ENCODE peak calls at places on chromosomes 7 and 10, in seven cellular contexts. E is CD8-positive, alpha-beta memory T cell; X is right atrium auricular region; V is psoas muscle; A is upper lobe of right lung; O is brain microvascular endothelial cell; R is DND-41. M is an unnamed sample.

GRCh38 chr7:106779877-106780276 is 85.2 kb upstream of the PIK3CG start:
- DNase-seq in V (no peak), E (no peak), R (no peak), X (no peak), A (no peak), O (no peak), M (no peak)

GRCh38 chr10:30378607-30379006 is 29.5 kb upstream of the MTPAP start:
- DNase-seq in X (no peak), E (no peak), V (no peak), R (no peak), A (no peak), O (no peak), M (no peak)

GRCh38 chr7:79734158-79734557 is 280.7 kb upstream of the MAGI2 start:
- DNase-seq in E (no peak), X (no peak), O (no peak), R (no peak), A (no peak), V (no peak), M (no peak)

GRCh38 chr10:24971374-24971773 is 19.0 kb upstream of the PRTFDC1 start:
- DNase-seq in O (no peak), V (no peak), A (no peak), X (no peak), E (no peak), R (no peak), M (no peak)

GRCh38 chr10:76433161-76434005 is 1002.0 kb downstream of the LRMDA start:
- DNase-seq in E (no peak), O (no peak), V (no peak), R (no peak), A (no peak), X (no peak), M (no peak)

GRCh38 chr10:80598084-80598798 is 60.5 kb downstream of the SH2D4B start:
- DNase-seq in X (no peak), R (no peak), O (no peak), A (no peak), E (no peak), V (no peak), M (no peak)

GRCh38 chr10:24762966-24763623 is 39.4 kb upstream of the ARHGAP21 start:
- DNase-seq in V (no peak), E (no peak), R (peak), X (no peak), O (peak), A (no peak), M (no peak)

GRCh38 chr10:2798340-2798739 is 269.0 kb upstream of the PFKP start:
- DNase-seq in E (no peak), X (no peak), V (no peak), R (no peak), A (no peak), O (no peak), M (no peak)

GRCh38 chr7:46006723-46007122 is 85.7 kb upstream of the IGFBP3 start:
- DNase-seq in X (no peak), V (no peak), O (no peak), R (no peak), E (no peak), A (no peak), M (no peak)

GRCh38 chr7:104804696-104805095 is 209.3 kb upstream of the KMT2E start:
- DNase-seq in A (no peak), R (no peak), X (no peak), E (no peak), O (no peak), V (no peak), M (no peak)

GRCh38 chr10:3772349-3773222 is 12.4 kb downstream of the KLF6 start:
- DNase-seq in O (peak), V (no peak), A (no peak), X (no peak), E (no peak), R (no peak), M (no peak)

GRCh38 chr7:4058158-4058557 is 623.9 kb upstream of the FOXK1 start:
- DNase-seq in A (no peak), O (no peak), V (no peak), R (no peak), X (no peak), E (no peak), M (no peak)

GRCh38 chr10:77591238-77591880 is 46.2 kb downstream of the KCNMA1 start:
- DNase-seq in R (no peak), A (no peak), X (no peak), O (no peak), E (no peak), V (no peak), M (no peak)

GRCh38 chr7:75642810-75643486 is 95.8 kb downstream of the HIP1 start:
- DNase-seq in O (peak), R (peak), V (peak), X (no peak), E (peak), A (peak), M (peak)

GRCh38 chr10:2351566-2351965 is 614.2 kb upstream of the ADARB2 start:
- DNase-seq in O (no peak), A (no peak), X (no peak), E (no peak), R (no peak), V (no peak), M (no peak)

GRCh38 chr10:91613411-91614253 is 19.2 kb downstream of the PPP1R3C start:
- DNase-seq in A (no peak), R (no peak), V (peak), O (peak), X (no peak), E (no peak), M (no peak)

GRCh38 chr7:38548605-38549004 is 82.6 kb downstream of the AMPH start:
- DNase-seq in R (no peak), A (no peak), E (no peak), V (no peak), X (no peak), O (no peak), M (no peak)

GRCh38 chr10:100986623-100986951 is 710 bp downstream of the MRPL43 start:
- DNase-seq in E (no peak), V (no peak), X (no peak), R (no peak), A (no peak), O (no peak), M (no peak)
- H3K27ac ChIP-seq in E (peak), V (peak), X (peak), R (peak), A (peak), O (peak), M (peak)

DNA sequence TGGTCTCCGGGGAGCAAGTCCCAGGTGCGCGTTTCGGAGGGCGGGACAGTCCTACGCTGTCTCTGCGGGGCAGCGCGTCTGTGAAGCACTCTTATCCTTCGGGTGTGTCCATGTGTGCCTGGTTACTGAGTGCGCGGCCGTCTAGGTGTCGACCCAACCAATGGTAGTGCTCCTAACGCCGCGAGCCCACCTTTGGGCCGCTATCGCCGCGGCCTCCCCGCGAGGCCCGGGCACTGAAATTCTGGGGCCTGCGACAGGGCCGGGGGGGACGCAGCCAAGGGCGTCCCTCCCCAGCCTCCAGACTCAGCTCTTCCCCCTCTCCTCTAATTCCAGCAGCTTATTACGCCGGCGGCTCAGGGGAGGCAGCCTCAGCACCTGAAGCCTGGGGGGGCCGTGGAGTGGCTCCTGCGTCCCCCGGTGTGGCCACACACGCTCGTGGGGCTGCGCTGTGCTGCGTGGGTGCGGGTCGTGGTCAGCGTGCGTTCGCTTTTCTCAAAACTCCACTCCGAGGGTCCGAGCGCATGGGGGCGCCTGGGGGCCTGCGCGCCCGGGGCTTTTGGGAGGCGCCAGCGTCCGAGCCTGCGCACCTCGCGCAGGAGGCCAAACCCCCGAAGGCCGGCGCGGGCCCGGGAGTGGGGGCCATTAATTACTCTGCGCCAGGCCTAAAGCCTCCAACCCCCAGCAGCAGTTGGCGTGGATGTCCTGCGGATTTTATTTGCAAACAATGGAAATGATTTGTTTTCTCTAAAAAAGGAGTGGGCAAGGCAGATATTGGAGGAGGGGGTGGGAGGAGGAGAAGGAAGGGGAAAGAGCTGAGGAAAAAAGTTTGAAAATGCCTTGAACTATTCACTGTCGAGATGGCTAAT is 3.0 kb upstream of the ZNF503 start:
- DNase-seq in X (no peak), A (peak), R (no peak), E (no peak), O (no peak), V (no peak), M (no peak)
- H3K27ac ChIP-seq in X (peak), A (peak), R (no peak), E (no peak), O (no peak), V (no peak), M (no peak)

GRCh38 chr10:120823251-120823650 is 27.9 kb upstream of the WDR11 start:
- DNase-seq in O (no peak), A (no peak), V (no peak), E (no peak), X (no peak), R (no peak), M (no peak)
- H3K27ac ChIP-seq in O (no peak), A (no peak), V (no peak), E (no peak), X (no peak), R (no peak), M (no peak)

GRCh38 chr7:77197135-77197534 is 2.5 kb downstream of the FGL2 start:
- DNase-seq in O (no peak), X (no peak), E (no peak), R (no peak), A (no peak), V (no peak), M (no peak)
- H3K27ac ChIP-seq in O (no peak), X (peak), E (no peak), R (no peak), A (no peak), V (no peak), M (no peak)

DNA sequence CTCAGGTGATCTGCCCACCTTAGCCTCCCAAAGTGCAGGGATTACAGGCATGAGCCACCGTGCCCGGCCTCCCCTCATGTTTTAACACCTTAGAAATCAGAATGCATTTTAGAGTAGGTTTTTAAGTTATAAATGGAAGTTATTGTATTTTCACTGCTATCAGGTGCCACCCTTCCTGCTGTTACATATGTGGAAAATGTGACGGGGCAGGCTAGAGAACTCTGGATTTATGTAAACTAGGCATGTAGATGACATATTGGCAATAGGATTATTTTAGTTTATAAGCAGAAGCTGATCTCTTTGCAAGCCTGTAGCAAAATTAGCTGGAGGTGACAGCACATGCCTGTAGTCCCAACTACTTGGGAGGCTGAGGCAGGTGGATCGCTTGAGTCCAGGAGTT is 2.1 kb downstream of the CASP2 start:
- DNase-seq in R (no peak), E (no peak), X (no peak), O (no peak), V (no peak), A (no peak), M (no peak)
- H3K27ac ChIP-seq in R (peak), E (no peak), X (no peak), O (no peak), V (no peak), A (no peak), M (no peak)